ENCODE peak calls at places on chromosomes 11 and 22, in seven cellular contexts. I is brain microvascular endothelial cell, Z is heart left ventricle, C is neural crest cell, Y is transverse colon, B is kidney, V is cardiac muscle cell. K is an unnamed sample.

GRCh38 chr11:83456075-83456474 is 169.9 kb upstream of the CCDC90B start:
- DNase-seq in I (no peak), Z (no peak), C (peak; percentile 37), Y (no peak), B (no peak), V (no peak), K (peak; percentile 12)

GRCh38 chr11:19938051-19938856 is 222.0 kb downstream of the DBX1 start:
- DNase-seq in I (peak; percentile 75), Z (no peak), C (peak; percentile 56), Y (peak; percentile 49), B (no peak), V (peak; percentile 72), K (peak; percentile 38)

GRCh38 chr11:129766858-129767604 is 48.6 kb upstream of the TMEM45B start:
- DNase-seq in I (peak; percentile 25), Z (no peak), C (peak; percentile 32), Y (peak; percentile 37), B (no peak), V (peak; percentile 48), K (peak; percentile 25)

GRCh38 chr22:22811016-22812009 is 76.3 kb upstream of the IGLL5 start:
- DNase-seq in I (no peak), Z (no peak), C (no peak), Y (no peak), B (no peak), V (no peak), K (no peak)

GRCh38 chr11:10305262-10305963 is 540 bp downstream of the ADM start:
- DNase-seq in I (peak; percentile 27), Z (peak; percentile 80), C (peak; percentile 35), Y (peak; percentile 51), B (peak; percentile 79), V (peak; percentile 51), K (peak; percentile 51)

GRCh38 chr11:71181566-71181965 is 70.8 kb downstream of the SHANK2 start:
- DNase-seq in I (no peak), Z (no peak), C (no peak), Y (no peak), B (peak; percentile 49), V (no peak), K (no peak)

GRCh38 chr11:57224537-57224936 is 12.5 kb downstream of the APLNR start:
- DNase-seq in I (peak; percentile 16), Z (no peak), C (no peak), Y (no peak), B (no peak), V (no peak), K (no peak)

GRCh38 chr22:37815593-37815992 is 7.6 kb upstream of the GALR3 start:
- DNase-seq in I (no peak), Z (no peak), C (no peak), Y (no peak), B (no peak), V (no peak), K (no peak)

GRCh38 chr11:70024036-70024772 is 53.9 kb upstream of the ANO1 start:
- DNase-seq in I (no peak), Z (no peak), C (no peak), Y (no peak), B (no peak), V (no peak), K (no peak)

GRCh38 chr11:121086866-121087265 is 14.2 kb upstream of the TECTA start:
- DNase-seq in I (no peak), Z (no peak), C (no peak), Y (no peak), B (no peak), V (peak; percentile 20), K (no peak)

GRCh38 chr22:37749831-37750595 is 53.2 kb downstream of the TRIOBP start:
- DNase-seq in I (peak; percentile 61), Z (no peak), C (no peak), Y (no peak), B (no peak), V (peak; percentile 50), K (no peak)

GRCh38 chr11:116641561-116642045 is 131.2 kb downstream of the BUD13 start:
- DNase-seq in I (peak; percentile 11), Z (no peak), C (peak; percentile 41), Y (peak; percentile 41), B (peak; percentile 75), V (peak; percentile 37), K (peak; percentile 69)

GRCh38 chr11:76288166-76288978 is 82.1 kb upstream of the WNT11 start:
- DNase-seq in I (no peak), Z (no peak), C (no peak), Y (no peak), B (no peak), V (no peak), K (no peak)

GRCh38 chr11:67522844-67523555 is at the start of gene CABP2:
- DNase-seq in I (no peak), Z (no peak), C (no peak), Y (no peak), B (peak; percentile 46), V (no peak), K (no peak)

GRCh38 chr11:10659339-10660216 is 34.0 kb downstream of the IRAG1 start:
- DNase-seq in I (peak; percentile 86), Z (no peak), C (no peak), Y (peak; percentile 37), B (peak; percentile 82), V (peak; percentile 77), K (peak; percentile 42)

GRCh38 chr11:28447226-28447625 is 339.0 kb downstream of the METTL15 start:
- DNase-seq in I (peak; percentile 85), Z (no peak), C (no peak), Y (no peak), B (no peak), V (peak; percentile 55), K (no peak)

GRCh38 chr22:27771637-27772369 is 29.8 kb downstream of the MN1 start:
- DNase-seq in I (no peak), Z (no peak), C (no peak), Y (no peak), B (no peak), V (no peak), K (no peak)

GRCh38 chr11:57402188-57403066 is 12.0 kb upstream of the PRG2 start:
- DNase-seq in I (no peak), Z (no peak), C (no peak), Y (no peak), B (no peak), V (peak; percentile 9), K (no peak)

GRCh38 chr11:130122141-130122575 is 37.4 kb upstream of the ST14 start:
- DNase-seq in I (peak; percentile 60), Z (no peak), C (no peak), Y (no peak), B (no peak), V (no peak), K (no peak)

GRCh38 chr11:65132988-65133700 is 1.2 kb downstream of the SYVN1 start:
- DNase-seq in I (no peak), Z (no peak), C (no peak), Y (peak; percentile 92), B (peak; percentile 90), V (peak; percentile 17), K (no peak)

GRCh38 chr11:48101958-48102357 is 114.7 kb upstream of the OR4B1 start:
- DNase-seq in I (no peak), Z (no peak), C (no peak), Y (no peak), B (no peak), V (no peak), K (no peak)

GRCh38 chr11:76836613-76837291 is 24.0 kb upstream of the ACER3 start:
- DNase-seq in I (no peak), Z (no peak), C (no peak), Y (peak; percentile 51), B (no peak), V (no peak), K (no peak)

GRCh38 chr11:34792814-34793241 is 123.4 kb downstream of the APIP start:
- DNase-seq in I (no peak), Z (no peak), C (no peak), Y (no peak), B (no peak), V (no peak), K (no peak)

GRCh38 chr11:72411623-72412532 is 22.5 kb downstream of the CLPB start:
- DNase-seq in I (no peak), Z (no peak), C (peak; percentile 21), Y (peak; percentile 25), B (no peak), V (no peak), K (peak; percentile 98)

GRCh38 chr22:17931400-17931825 is 92.9 kb downstream of the MICAL3 start:
- DNase-seq in I (no peak), Z (no peak), C (no peak), Y (peak; percentile 50), B (no peak), V (no peak), K (no peak)

GRCh38 chr22:37169947-37170688 is 17.9 kb downstream of the C1QTNF6 start:
- DNase-seq in I (no peak), Z (peak; percentile 34), C (no peak), Y (no peak), B (peak; percentile 39), V (no peak), K (no peak)

GRCh38 chr11:27347361-27347760 is 15.7 kb downstream of the CCDC34 start:
- DNase-seq in I (no peak), Z (no peak), C (no peak), Y (no peak), B (no peak), V (no peak), K (no peak)
- TF ChIP-seq CTCF in I (no peak), Z (no peak), C (no peak), Y (no peak), B (no peak), V (no peak), K (no peak)

DNA sequence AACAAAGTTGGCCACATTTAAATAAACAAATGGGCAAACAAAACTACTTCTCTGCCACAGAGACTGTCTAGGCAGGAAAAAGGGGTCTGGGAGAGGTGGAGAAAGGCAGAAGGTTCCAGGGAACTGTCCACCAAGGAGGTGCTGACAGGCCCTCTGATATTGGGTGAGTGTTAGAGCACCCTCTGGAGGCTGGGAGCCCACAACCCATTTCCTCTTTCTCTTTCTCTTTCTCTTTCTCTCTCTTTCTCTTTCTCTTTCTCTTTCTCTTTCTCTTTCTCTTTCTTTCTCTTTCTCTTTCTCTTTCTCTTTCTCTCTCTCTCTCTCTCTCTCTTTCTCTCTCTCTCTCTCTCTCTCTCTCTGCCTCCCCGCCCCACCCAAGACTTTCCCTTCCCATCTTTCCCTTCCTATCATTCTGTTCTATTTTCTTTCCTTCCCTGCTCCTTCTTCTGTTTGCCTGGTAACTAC is 912.8 kb downstream of the DLG2 start:
- DNase-seq in I (peak; percentile 67), Z (peak; percentile 40), C (peak; percentile 65), Y (peak; percentile 65), B (no peak), V (peak; percentile 6), K (peak; percentile 38)
- TF ChIP-seq CTCF in I (peak; percentile 75), Z (peak; percentile 38), C (peak; percentile 68), Y (peak; percentile 64), B (peak; percentile 45), V (peak; percentile 19), K (peak; percentile 69)

GRCh38 chr22:33274214-33274828 is 216.1 kb upstream of the SYN3 start:
- DNase-seq in I (no peak), Z (no peak), C (peak; percentile 12), Y (peak; percentile 24), B (no peak), V (peak; percentile 12), K (peak; percentile 31)
- TF ChIP-seq CTCF in I (peak; percentile 59), Z (no peak), C (peak; percentile 54), Y (peak; percentile 21), B (peak; percentile 27), V (peak; percentile 43), K (peak; percentile 55)

DNA sequence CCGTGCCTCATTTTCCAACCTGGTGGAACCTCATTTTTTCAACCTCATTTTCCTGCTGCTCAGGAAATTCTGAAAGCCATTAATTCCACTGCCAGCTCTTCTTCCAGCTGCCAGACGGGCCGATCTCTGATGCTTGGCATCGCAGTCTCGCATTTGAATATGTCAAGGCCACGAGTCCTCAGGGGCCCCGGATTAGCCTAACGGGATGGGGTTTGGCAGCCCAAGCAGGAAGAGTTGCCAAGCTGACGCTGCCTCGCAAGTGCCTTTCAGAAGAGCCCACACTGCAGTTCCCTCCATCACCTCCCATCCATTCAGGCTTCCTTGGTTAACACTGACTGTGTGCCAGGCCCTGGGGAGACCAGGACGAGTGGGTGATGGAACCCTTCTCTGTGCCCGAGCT is 8.7 kb downstream of the RASD2 start:
- DNase-seq in I (no peak), Z (no peak), C (no peak), Y (no peak), B (no peak), V (no peak), K (no peak)
- TF ChIP-seq CTCF in I (no peak), Z (no peak), C (no peak), Y (no peak), B (no peak), V (no peak), K (no peak)

K was measured in BE2C.